ENCODE peak calls at places on chromosomes 7 and 10, in six cellular contexts. J is HFFc6, Z is mesothelial cell of epicardium, S is BJ, L is GM10248, E is HEK293T. P is an unnamed sample.

GRCh38 chr10:72061491-72061890 is 26.9 kb downstream of the SPOCK2 start:
- DNase-seq in S (no peak), J (no peak), Z (no peak), E (no peak), L (peak), P (no peak)

GRCh38 chr7:74477188-74477587 is 23.5 kb downstream of the GTF2IRD1 start:
- DNase-seq in E (no peak), J (no peak), L (no peak), Z (no peak), S (no peak), P (no peak)

GRCh38 chr10:69439813-69440506 is 11.3 kb upstream of the TSPAN15 start:
- DNase-seq in E (no peak), Z (no peak), J (peak), S (peak), L (no peak), P (peak)

GRCh38 chr10:5544216-5544805 is 19.6 kb downstream of the CALML3 start:
- DNase-seq in L (no peak), S (no peak), Z (no peak), E (no peak), J (no peak), P (no peak)

GRCh38 chr7:5824297-5824610 is 42.8 kb upstream of the RNF216 start:
- DNase-seq in J (no peak), E (no peak), Z (no peak), S (no peak), L (peak), P (no peak)

GRCh38 chr10:86077871-86078638 is 288.5 kb downstream of the GRID1 start:
- DNase-seq in L (no peak), E (no peak), Z (no peak), S (no peak), J (no peak), P (no peak)

GRCh38 chr10:48651839-48652238 is 32.8 kb upstream of the WDFY4 start:
- DNase-seq in E (no peak), S (no peak), J (no peak), L (no peak), Z (no peak), P (no peak)

GRCh38 chr10:66678521-66678920 is 247.3 kb upstream of the LRRTM3 start:
- DNase-seq in Z (no peak), J (peak), L (no peak), S (peak), E (no peak), P (no peak)

GRCh38 chr7:23918856-23919255 is 208.8 kb downstream of the STK31 start:
- DNase-seq in E (no peak), Z (no peak), S (peak), J (no peak), L (no peak), P (no peak)